ENCODE peak calls at places on chromosomes 5 and 9, in four cellular contexts. H, S, Z and Y are unnamed samples.
A peak's percentile ranks its signal among the peaks of the same experiment; 100 is the strongest.

GRCh38 chr5:150601774-150602345 is 38.6 kb upstream of the SYNPO start:
- DNase-seq in H (no peak), S (no peak), Z (no peak), Y (no peak)

GRCh38 chr9:134360897-134361296 is 34.6 kb downstream of the RXRA start:
- DNase-seq in H (no peak), S (no peak), Z (no peak), Y (peak; percentile 89)

GRCh38 chr9:132768932-132769894 is 98.9 kb downstream of the GTF3C4 start:
- DNase-seq in H (peak; percentile 50), S (peak; percentile 51), Z (peak; percentile 42), Y (peak; percentile 61)

GRCh38 chr5:144198386-144198785 is 27.7 kb downstream of the KCTD16 start:
- DNase-seq in H (no peak), S (no peak), Z (peak; percentile 10), Y (no peak)

GRCh38 chr5:15968994-15969393 is 210.6 kb downstream of the MARCHF11 start:
- DNase-seq in H (no peak), S (no peak), Z (peak; percentile 44), Y (no peak)

GRCh38 chr9:83235524-83235923 is 172.6 kb upstream of the RASEF start:
- DNase-seq in H (no peak), S (no peak), Z (no peak), Y (no peak)

GRCh38 chr9:133142657-133143592 is 20.8 kb downstream of the GBGT1 start:
- DNase-seq in H (peak; percentile 56), S (no peak), Z (no peak), Y (no peak)

GRCh38 chr9:17414990-17415389 is 163.9 kb upstream of the SH3GL2 start:
- DNase-seq in H (no peak), S (no peak), Z (no peak), Y (no peak)

GRCh38 chr5:56155992-56156584 is 77.0 kb downstream of the ANKRD55 start:
- DNase-seq in H (no peak), S (no peak), Z (no peak), Y (peak; percentile 72)

GRCh38 chr5:80035839-80036238 is 691 bp downstream of the THBS4 start:
- DNase-seq in H (no peak), S (no peak), Z (no peak), Y (no peak)

GRCh38 chr9:135555203-135555602 is 6.4 kb upstream of the PAEP start:
- DNase-seq in H (peak; percentile 28), S (no peak), Z (no peak), Y (no peak)

GRCh38 chr5:141101059-141101458 is 786 bp downstream of the PCDHB3 start:
- DNase-seq in H (no peak), S (peak; percentile 62), Z (no peak), Y (no peak)

GRCh38 chr5:74772359-74772758 is 5.3 kb downstream of the NSA2 start:
- DNase-seq in H (no peak), S (peak; percentile 20), Z (no peak), Y (no peak)

GRCh38 chr5:1788828-1789227 is 10.8 kb downstream of the MRPL36 start:
- DNase-seq in H (no peak), S (no peak), Z (no peak), Y (no peak)

GRCh38 chr5:103840600-103840999 is 278.0 kb upstream of the NUDT12 start:
- DNase-seq in H (no peak), S (no peak), Z (no peak), Y (no peak)

GRCh38 chr5:13866792-13867191 is 77.7 kb downstream of the DNAH5 start:
- DNase-seq in H (peak; percentile 29), S (peak; percentile 16), Z (peak; percentile 67), Y (no peak)

GRCh38 chr9:119257592-119257991 is 111.6 kb downstream of the BRINP1 start:
- DNase-seq in H (no peak), S (no peak), Z (no peak), Y (no peak)

GRCh38 chr5:73985145-73985544 is 359.1 kb downstream of the ARHGEF28 start:
- DNase-seq in H (no peak), S (no peak), Z (no peak), Y (no peak)